ENCODE peak calls at places on chromosomes 12 and 14, in eight cellular contexts. R, J, Y, H, M, A, F and U are unnamed samples.
A peak's percentile ranks its signal among the peaks of the same experiment; 100 is the strongest.

GRCh38 chr12:80269953-80270552 is 170.7 kb downstream of the OTOGL start:
- DNase-seq in H (peak; percentile 4), Y (peak; percentile 58), A (no peak), R (no peak), J (no peak), F (peak; percentile 31), M (peak; percentile 34), U (peak; percentile 3)

GRCh38 chr14:81946808-81947798 is 413.4 kb upstream of the SEL1L start:
- DNase-seq in J (no peak), R (peak; percentile 32), A (no peak), M (no peak), F (peak; percentile 88), Y (no peak), H (no peak), U (peak; percentile 67)

GRCh38 chr12:25615119-25615518 is 62.0 kb upstream of the LMNTD1 start:
- DNase-seq in J (no peak), R (no peak), F (no peak), Y (peak; percentile 87), M (peak; percentile 78), H (peak; percentile 80), A (no peak), U (no peak)

GRCh38 chr12:574475-575128 is 88.6 kb downstream of the NINJ2 start:
- DNase-seq in H (no peak), J (no peak), R (no peak), M (no peak), F (no peak), Y (no peak), A (no peak), U (no peak)

GRCh38 chr12:52091869-52092268 is 12.4 kb downstream of the SMIM41 start:
- DNase-seq in M (no peak), R (no peak), J (no peak), F (peak; percentile 73), Y (no peak), H (no peak), A (no peak), U (no peak)

GRCh38 chr12:111546758-111547383 is 52.2 kb downstream of the ATXN2 start:
- DNase-seq in M (no peak), F (no peak), H (no peak), R (no peak), J (no peak), Y (no peak), A (no peak), U (no peak)

GRCh38 chr12:1473418-1473817 is 121.0 kb downstream of the FBXL14 start:
- DNase-seq in H (no peak), A (no peak), J (no peak), F (no peak), M (peak; percentile 48), R (no peak), Y (peak; percentile 67), U (no peak)

GRCh38 chr12:119338593-119339363 is 4.2 kb downstream of the CCDC60 start:
- DNase-seq in Y (no peak), J (no peak), H (no peak), M (no peak), A (no peak), R (no peak), F (no peak), U (no peak)

GRCh38 chr14:72780771-72781170 is 113.1 kb downstream of the DPF3 start:
- DNase-seq in J (no peak), M (peak; percentile 41), F (no peak), Y (peak; percentile 94), A (no peak), H (peak; percentile 7), R (no peak), U (no peak)